ENCODE peak calls at places on chromosomes 4 and X, in four cellular contexts. Y is iris pigment epithelial cell, H is cortex of kidney, P is AG10803. I is an unnamed sample.

GRCh38 chrX:74242050-74242449 is 61.9 kb upstream of the ZCCHC13 start:
- DNase-seq in Y (peak), H (no peak), P (peak), I (no peak)

GRCh38 chr4:81885016-81885415 is 413.3 kb upstream of the RASGEF1B start:
- DNase-seq in Y (no peak), H (no peak), P (no peak), I (no peak)

GRCh38 chr4:9942921-9943600 is 78.2 kb downstream of the SLC2A9 start:
- DNase-seq in Y (no peak), H (no peak), P (no peak), I (no peak)

GRCh38 chr4:73853246-73853704 is at the start of gene PF4V1:
- DNase-seq in Y (no peak), H (no peak), P (no peak), I (no peak)

GRCh38 chrX:38768079-38768478 is 33.2 kb upstream of the MID1IP1 start:
- DNase-seq in Y (peak), H (no peak), P (peak), I (peak)

GRCh38 chrX:104195489-104196084 is 29.3 kb downstream of the FAM199X start:
- DNase-seq in Y (peak), H (no peak), P (peak), I (no peak)

GRCh38 chr4:186149872-186150271 is 41.5 kb upstream of the CYP4V2 start:
- DNase-seq in Y (peak), H (no peak), P (peak), I (no peak)

GRCh38 chrX:132837126-132837525 is 121.3 kb downstream of the HS6ST2 start:
- DNase-seq in Y (peak), H (no peak), P (peak), I (no peak)

GRCh38 chr4:176236909-176237308 is 32.1 kb downstream of the ASB5 start:
- DNase-seq in Y (no peak), H (no peak), P (no peak), I (no peak)

GRCh38 chr4:114383721-114384120 is 214.9 kb upstream of the UGT8 start:
- DNase-seq in Y (peak), H (no peak), P (peak), I (no peak)

GRCh38 chr4:168440442-168441264 is 39.6 kb downstream of the DDX60L start:
- DNase-seq in Y (peak), H (no peak), P (peak), I (no peak)

GRCh38 chr4:145130788-145131398 is 32.8 kb downstream of the ABCE1 start:
- DNase-seq in Y (peak), H (no peak), P (peak), I (no peak)

GRCh38 chr4:148649669-148650331 is 207.6 kb upstream of the NR3C2 start:
- DNase-seq in Y (peak), H (no peak), P (peak), I (no peak)

GRCh38 chr4:42915484-42915883 is 23.0 kb downstream of the GRXCR1 start:
- DNase-seq in Y (no peak), H (no peak), P (no peak), I (no peak)